ENCODE peak calls at places on chromosomes 1 and 21, in six cellular contexts. Q, W, E, I, J and C are unnamed samples.

GRCh38 chr1:204102719-204103118 is 29.8 kb downstream of the SOX13 start:
- DNase-seq in Q (peak), E (no peak), I (no peak), W (no peak), J (no peak), C (no peak)

GRCh38 chr1:248861621-248862020 is 2.7 kb upstream of the ZNF692 start:
- DNase-seq in Q (no peak), W (no peak), E (no peak), I (no peak), J (no peak), C (no peak)

GRCh38 chr1:157968951-157969350 is 24.5 kb upstream of the KIRREL1 start:
- DNase-seq in Q (no peak), W (no peak), J (no peak), E (peak), I (no peak), C (no peak)

GRCh38 chr1:75984781-75985180 is 52.6 kb upstream of the ASB17 start:
- DNase-seq in E (no peak), W (no peak), J (no peak), Q (no peak), I (no peak), C (no peak)

GRCh38 chr1:105608713-105609112 is 1447.8 kb upstream of the PRMT6 start:
- DNase-seq in W (no peak), J (no peak), I (no peak), E (peak), Q (peak), C (no peak)

GRCh38 chr1:201330541-201330940 is 46.9 kb downstream of the TNNT2 start:
- DNase-seq in J (no peak), E (no peak), W (no peak), I (no peak), Q (no peak), C (no peak)

GRCh38 chr1:15950763-15951295 is 25.1 kb downstream of the ZBTB17 start:
- DNase-seq in E (no peak), J (no peak), W (peak), I (peak), Q (no peak), C (no peak)

GRCh38 chr21:31347435-31348032 is 3.5 kb upstream of the TIAM1 start:
- DNase-seq in Q (peak), W (no peak), J (no peak), E (no peak), I (no peak), C (no peak)

GRCh38 chr1:201708085-201708512 is 120.9 kb upstream of the IPO9 start:
- DNase-seq in J (no peak), E (peak), Q (no peak), W (no peak), I (no peak), C (no peak)

GRCh38 chr1:8122160-8122476 is 96.0 kb upstream of the ERRFI1 start:
- DNase-seq in W (no peak), E (no peak), Q (no peak), I (no peak), J (no peak), C (no peak)

GRCh38 chr21:28975401-28975800 is 17.3 kb downstream of the LTN1 start:
- DNase-seq in Q (no peak), W (no peak), E (peak), I (no peak), J (no peak), C (no peak)

GRCh38 chr1:25990702-25991395 is 7.0 kb downstream of the PAFAH2 start:
- DNase-seq in Q (no peak), E (no peak), W (peak), J (no peak), I (peak), C (no peak)